ENCODE peak calls at places on chromosomes 2 and 18, in six cellular contexts. H, J, U, M, E and D are unnamed samples.

GRCh38 chr2:16179701-16180402 is 239.5 kb downstream of the MYCN start:
- DNase-seq in H (no peak), J (no peak), U (peak; percentile 71), M (no peak), E (no peak), D (no peak)

GRCh38 chr2:161139098-161139987 is 20.9 kb upstream of the TANK start:
- DNase-seq in H (no peak), J (no peak), U (peak; percentile 34), M (no peak), E (peak; percentile 84), D (peak; percentile 48)

GRCh38 chr2:226002438-226002837 is 602.9 kb downstream of the NYAP2 start:
- DNase-seq in H (no peak), J (no peak), U (peak; percentile 89), M (no peak), E (peak; percentile 95), D (peak; percentile 58)

GRCh38 chr2:65628156-65628555 is 195.8 kb upstream of the SPRED2 start:
- DNase-seq in H (no peak), J (no peak), U (no peak), M (no peak), E (no peak), D (no peak)

GRCh38 chr2:54520687-54521086 is 64.6 kb downstream of the SPTBN1 start:
- DNase-seq in H (no peak), J (no peak), U (peak; percentile 65), M (no peak), E (peak; percentile 96), D (peak; percentile 91)

GRCh38 chr18:53422896-53423295 is 801.6 kb downstream of the MBD2 start:
- DNase-seq in H (peak; percentile 11), J (no peak), U (no peak), M (no peak), E (no peak), D (no peak)

GRCh38 chr2:179340678-179341077 is 76.0 kb upstream of the SESTD1 start:
- DNase-seq in H (peak; percentile 25), J (no peak), U (peak; percentile 50), M (no peak), E (peak; percentile 65), D (peak; percentile 86)

GRCh38 chr2:17540813-17541513 is 467 bp downstream of the VSNL1 start:
- DNase-seq in H (no peak), J (no peak), U (peak; percentile 22), M (no peak), E (no peak), D (no peak)

GRCh38 chr2:11697103-11697871 is 27.3 kb upstream of the NTSR2 start:
- DNase-seq in H (no peak), J (no peak), U (peak; percentile 67), M (no peak), E (peak; percentile 87), D (peak; percentile 77)

GRCh38 chr2:103959174-103960125 is 894.5 kb upstream of the POU3F3 start:
- DNase-seq in H (peak; percentile 4), J (no peak), U (peak; percentile 15), M (no peak), E (peak; percentile 40), D (no peak)

GRCh38 chr18:58335223-58335622 is 291.2 kb downstream of the NEDD4L start:
- DNase-seq in H (peak; percentile 99), J (no peak), U (no peak), M (no peak), E (no peak), D (no peak)

GRCh38 chr18:44080054-44080453 is 600.6 kb upstream of the SETBP1 start:
- DNase-seq in H (no peak), J (no peak), U (peak; percentile 5), M (no peak), E (no peak), D (peak; percentile 47)

GRCh38 chr2:3316456-3317276 is 61.0 kb downstream of the EIPR1 start:
- DNase-seq in H (no peak), J (no peak), U (no peak), M (no peak), E (no peak), D (no peak)